ENCODE peak calls at places on chromosomes 1 and 21, in six cellular contexts. B is kidney epithelial cell, I is putamen, S is Right ventricle myocardium superior, R is SHP77, G is HT1080. E is an unnamed sample.

GRCh38 chr21:44874497-44875331 is 1.2 kb upstream of the PTTG1IP start:
- DNase-seq in I (no peak), S (peak; percentile 89), G (peak; percentile 40), B (no peak), R (no peak), E (peak; percentile 48)

GRCh38 chr1:205593532-205593931 is 38.3 kb downstream of the ELK4 start:
- DNase-seq in G (no peak), S (no peak), R (no peak), I (no peak), B (no peak), E (peak; percentile 9)

GRCh38 chr1:227999056-227999930 is 7.5 kb upstream of the WNT3A start:
- DNase-seq in R (peak; percentile 61), I (peak; percentile 23), B (peak; percentile 16), G (peak; percentile 72), S (peak; percentile 63), E (peak; percentile 48)

GRCh38 chr1:240683576-240683975 is 71.6 kb upstream of the GREM2 start:
- DNase-seq in R (no peak), S (no peak), B (no peak), G (no peak), I (no peak), E (no peak)

GRCh38 chr1:39683591-39684312 is 7.5 kb downstream of the HPCAL4 start:
- DNase-seq in B (no peak), S (peak; percentile 66), G (no peak), R (no peak), I (no peak), E (peak; percentile 34)

GRCh38 chr1:68485431-68486022 is 11.4 kb downstream of the DEPDC1 start:
- DNase-seq in S (no peak), R (no peak), I (no peak), B (no peak), G (no peak), E (no peak)

GRCh38 chr1:24936688-24937087 is 6.6 kb upstream of the RUNX3 start:
- DNase-seq in G (no peak), B (no peak), R (no peak), S (peak; percentile 1), I (no peak), E (no peak)

GRCh38 chr1:111656093-111657017 is 36.8 kb downstream of the RAP1A start:
- DNase-seq in B (peak; percentile 5), G (peak; percentile 48), S (no peak), I (peak; percentile 47), R (no peak), E (no peak)

GRCh38 chr21:25564349-25564948 is 42.8 kb downstream of the MRPL39 start:
- DNase-seq in B (no peak), I (no peak), S (no peak), R (no peak), G (no peak), E (no peak)

GRCh38 chr1:25614466-25615171 is 2.0 kb upstream of the MAN1C1 start:
- DNase-seq in G (no peak), I (no peak), B (no peak), R (no peak), S (no peak), E (no peak)

GRCh38 chr21:41650526-41651145 is 116.2 kb downstream of the RIPK4 start:
- DNase-seq in R (no peak), I (no peak), B (no peak), G (no peak), S (no peak), E (no peak)

GRCh38 chr1:37999434-38000232 is 5.7 kb downstream of the FHL3 start:
- DNase-seq in S (peak; percentile 76), I (no peak), B (no peak), R (no peak), G (peak; percentile 81), E (no peak)

GRCh38 chr1:25675729-25676476 is 59.3 kb downstream of the MAN1C1 start:
- DNase-seq in I (no peak), S (no peak), B (no peak), G (peak; percentile 31), R (no peak), E (peak; percentile 68)

GRCh38 chr1:6348511-6349191 is 44.9 kb downstream of the ACOT7 start:
- DNase-seq in S (peak; percentile 57), G (peak; percentile 95), R (no peak), B (no peak), I (no peak), E (peak; percentile 53)

GRCh38 chr21:45417256-45417950 is 12.4 kb downstream of the COL18A1 start:
- DNase-seq in I (no peak), S (peak; percentile 33), G (no peak), B (no peak), R (no peak), E (no peak)

E was measured in CD8-positive, alpha-beta T cell.